ENCODE peak calls at places on chromosome 1, in ten cellular contexts. One of them, this sample, is unnamed.
A peak's percentile ranks its signal among the peaks of the same experiment; 100 is the strongest.

GRCh38 chr1:92653605-92654381 is 131.1 kb downstream of the EVI5 start:
- DNase-seq in fibroblast of lung: no peak
- DNase-seq in HAP-1: no peak
- DNase-seq in heart right ventricle: no peak
- DNase-seq in uterus: no peak
- DNase-seq in GM12878: no peak
- DNase-seq in cardiac muscle cell: no peak
- DNase-seq in Peyer's patch: no peak
- DNase-seq in tibial artery: no peak
- DNase-seq in colonic mucosa: no peak
- DNase-seq in this sample: no peak

GRCh38 chr1:246428542-246429308 is 78.4 kb downstream of the SMYD3 start:
- DNase-seq in fibroblast of lung: peak; percentile 92
- DNase-seq in tibial artery: no peak
- DNase-seq in colonic mucosa: no peak
- DNase-seq in GM12878: peak; percentile 40
- DNase-seq in Peyer's patch: no peak
- DNase-seq in cardiac muscle cell: no peak
- DNase-seq in HAP-1: no peak
- DNase-seq in heart right ventricle: no peak
- DNase-seq in uterus: no peak
- DNase-seq in this sample: peak; percentile 35

GRCh38 chr1:31715097-31715872 is 11.5 kb upstream of the COL16A1 start:
- DNase-seq in fibroblast of lung: peak; percentile 91
- DNase-seq in heart right ventricle: peak; percentile 96
- DNase-seq in GM12878: no peak
- DNase-seq in uterus: peak; percentile 98
- DNase-seq in HAP-1: peak; percentile 77
- DNase-seq in Peyer's patch: peak; percentile 96
- DNase-seq in tibial artery: peak; percentile 99
- DNase-seq in colonic mucosa: peak; percentile 97
- DNase-seq in cardiac muscle cell: peak; percentile 96
- DNase-seq in this sample: no peak

GRCh38 chr1:39167632-39168209 is 36.8 kb upstream of the MACF1 start:
- DNase-seq in Peyer's patch: no peak
- DNase-seq in fibroblast of lung: peak; percentile 54
- DNase-seq in colonic mucosa: no peak
- DNase-seq in tibial artery: no peak
- DNase-seq in uterus: no peak
- DNase-seq in HAP-1: no peak
- DNase-seq in GM12878: no peak
- DNase-seq in heart right ventricle: no peak
- DNase-seq in cardiac muscle cell: no peak
- DNase-seq in this sample: no peak

GRCh38 chr1:158116768-158117167 is 63.9 kb upstream of the CD1D start:
- DNase-seq in HAP-1: no peak
- DNase-seq in fibroblast of lung: no peak
- DNase-seq in Peyer's patch: no peak
- DNase-seq in uterus: no peak
- DNase-seq in cardiac muscle cell: no peak
- DNase-seq in colonic mucosa: no peak
- DNase-seq in tibial artery: no peak
- DNase-seq in heart right ventricle: no peak
- DNase-seq in GM12878: no peak
- DNase-seq in this sample: no peak

GRCh38 chr1:14822996-14823395 is 224.5 kb downstream of the KAZN start:
- DNase-seq in cardiac muscle cell: no peak
- DNase-seq in fibroblast of lung: no peak
- DNase-seq in Peyer's patch: no peak
- DNase-seq in tibial artery: no peak
- DNase-seq in HAP-1: no peak
- DNase-seq in colonic mucosa: no peak
- DNase-seq in uterus: no peak
- DNase-seq in GM12878: no peak
- DNase-seq in heart right ventricle: no peak
- DNase-seq in this sample: no peak

GRCh38 chr1:219174672-219175564 is 1.2 kb downstream of the LYPLAL1 start:
- DNase-seq in Peyer's patch: peak; percentile 52
- DNase-seq in uterus: peak; percentile 30
- DNase-seq in GM12878: peak; percentile 68
- DNase-seq in fibroblast of lung: peak; percentile 89
- DNase-seq in colonic mucosa: peak; percentile 19
- DNase-seq in heart right ventricle: peak; percentile 16
- DNase-seq in HAP-1: peak; percentile 15
- DNase-seq in tibial artery: peak; percentile 60
- DNase-seq in cardiac muscle cell: peak; percentile 23
- DNase-seq in this sample: no peak

GRCh38 chr1:92408825-92409224 is 77.9 kb downstream of the GFI1 start:
- DNase-seq in HAP-1: no peak
- DNase-seq in cardiac muscle cell: no peak
- DNase-seq in heart right ventricle: no peak
- DNase-seq in GM12878: no peak
- DNase-seq in fibroblast of lung: no peak
- DNase-seq in tibial artery: no peak
- DNase-seq in Peyer's patch: no peak
- DNase-seq in uterus: no peak
- DNase-seq in colonic mucosa: no peak
- DNase-seq in this sample: no peak

GRCh38 chr1:224340711-224341384 is 10.9 kb upstream of the NVL start:
- DNase-seq in cardiac muscle cell: no peak
- DNase-seq in Peyer's patch: peak; percentile 61
- DNase-seq in HAP-1: peak; percentile 52
- DNase-seq in fibroblast of lung: peak; percentile 3
- DNase-seq in tibial artery: no peak
- DNase-seq in uterus: no peak
- DNase-seq in GM12878: no peak
- DNase-seq in heart right ventricle: no peak
- DNase-seq in colonic mucosa: no peak
- DNase-seq in this sample: peak; percentile 28

GRCh38 chr1:59596432-59596831 is 218.3 kb upstream of the HOOK1 start:
- DNase-seq in uterus: no peak
- DNase-seq in cardiac muscle cell: no peak
- DNase-seq in colonic mucosa: no peak
- DNase-seq in GM12878: no peak
- DNase-seq in HAP-1: no peak
- DNase-seq in Peyer's patch: no peak
- DNase-seq in fibroblast of lung: peak; percentile 52
- DNase-seq in tibial artery: no peak
- DNase-seq in heart right ventricle: peak; percentile 33
- DNase-seq in this sample: no peak
- H3K4me1 ChIP-seq in uterus: no peaks in the 10 kb centered on the region
- H3K4me1 ChIP-seq in cardiac muscle cell: no peaks in the 10 kb centered on the region
- H3K4me1 ChIP-seq in colonic mucosa: peaks cover 8% of the 10 kb centered on the region
- H3K4me1 ChIP-seq in GM12878: no peaks in the 10 kb centered on the region
- H3K4me1 ChIP-seq in HAP-1: peaks cover 17% of the 10 kb centered on the region
- H3K4me1 ChIP-seq in Peyer's patch: no peaks in the 10 kb centered on the region
- H3K4me1 ChIP-seq in fibroblast of lung: peaks cover 6% of the 10 kb centered on the region
- H3K4me1 ChIP-seq in tibial artery: peaks cover 7% of the 10 kb centered on the region
- H3K4me1 ChIP-seq in heart right ventricle: peaks cover 17% of the 10 kb centered on the region
- H3K4me1 ChIP-seq in this sample: no peaks in the 10 kb centered on the region

GRCh38 chr1:20187103-20187812 is 940 bp upstream of the PLA2G2C start:
- DNase-seq in colonic mucosa: peak; percentile 83
- DNase-seq in HAP-1: no peak
- DNase-seq in GM12878: no peak
- DNase-seq in Peyer's patch: no peak
- DNase-seq in tibial artery: no peak
- DNase-seq in uterus: no peak
- DNase-seq in fibroblast of lung: no peak
- DNase-seq in cardiac muscle cell: no peak
- DNase-seq in heart right ventricle: no peak
- DNase-seq in this sample: peak; percentile 39

GRCh38 chr1:20187813-20188454 is 1.6 kb upstream of the PLA2G2C start:
- DNase-seq in heart right ventricle: no peak
- DNase-seq in colonic mucosa: no peak
- DNase-seq in tibial artery: no peak
- DNase-seq in cardiac muscle cell: no peak
- DNase-seq in Peyer's patch: no peak
- DNase-seq in fibroblast of lung: no peak
- DNase-seq in GM12878: no peak
- DNase-seq in uterus: peak; percentile 29
- DNase-seq in HAP-1: no peak
- DNase-seq in this sample: no peak

GRCh38 chr1:20190256-20190655 is 3.9 kb upstream of the PLA2G2C start:
- DNase-seq in GM12878: no peak
- DNase-seq in heart right ventricle: no peak
- DNase-seq in colonic mucosa: no peak
- DNase-seq in uterus: no peak
- DNase-seq in fibroblast of lung: no peak
- DNase-seq in tibial artery: no peak
- DNase-seq in HAP-1: no peak
- DNase-seq in Peyer's patch: no peak
- DNase-seq in cardiac muscle cell: no peak
- DNase-seq in this sample: no peak

GRCh38 chr1:20189664-20190063 is 3.3 kb upstream of the PLA2G2C start:
- DNase-seq in GM12878: no peak
- DNase-seq in fibroblast of lung: no peak
- DNase-seq in Peyer's patch: no peak
- DNase-seq in colonic mucosa: no peak
- DNase-seq in heart right ventricle: no peak
- DNase-seq in uterus: no peak
- DNase-seq in HAP-1: no peak
- DNase-seq in tibial artery: no peak
- DNase-seq in cardiac muscle cell: no peak
- DNase-seq in this sample: no peak

GRCh38 chr1:20188455-20188817 is 2.1 kb upstream of the PLA2G2C start:
- DNase-seq in HAP-1: no peak
- DNase-seq in cardiac muscle cell: no peak
- DNase-seq in tibial artery: no peak
- DNase-seq in heart right ventricle: no peak
- DNase-seq in GM12878: no peak
- DNase-seq in colonic mucosa: no peak
- DNase-seq in uterus: no peak
- DNase-seq in Peyer's patch: no peak
- DNase-seq in fibroblast of lung: no peak
- DNase-seq in this sample: no peak
- H3K27me3 ChIP-seq in HAP-1: peaks cover 48% of the 10 kb centered on the region
- H3K27me3 ChIP-seq in cardiac muscle cell: no peaks in the 10 kb centered on the region
- H3K27me3 ChIP-seq in tibial artery: peaks cover 85% of the 10 kb centered on the region
- H3K27me3 ChIP-seq in heart right ventricle: peaks cover 48% of the 10 kb centered on the region
- H3K27me3 ChIP-seq in GM12878: peaks cover 4% of the 10 kb centered on the region
- H3K27me3 ChIP-seq in colonic mucosa: no peaks in the 10 kb centered on the region
- H3K27me3 ChIP-seq in uterus: no peaks in the 10 kb centered on the region
- H3K27me3 ChIP-seq in Peyer's patch: no peaks in the 10 kb centered on the region
- H3K27me3 ChIP-seq in fibroblast of lung: peaks cover 36% of the 10 kb centered on the region
- H3K27me3 ChIP-seq in this sample: no peaks in the 10 kb centered on the region

GRCh38 chr1:155130272-155131006 is 2.8 kb downstream of the EFNA1 start:
- DNase-seq in uterus: no peak
- DNase-seq in cardiac muscle cell: peak; percentile 35
- DNase-seq in tibial artery: no peak
- DNase-seq in heart right ventricle: no peak
- DNase-seq in HAP-1: no peak
- DNase-seq in fibroblast of lung: no peak
- DNase-seq in colonic mucosa: no peak
- DNase-seq in Peyer's patch: no peak
- DNase-seq in GM12878: no peak
- DNase-seq in this sample: no peak
- H3K4me1 ChIP-seq in uterus: peaks cover 32% of the 10 kb centered on the region
- H3K4me1 ChIP-seq in cardiac muscle cell: peaks cover 32% of the 10 kb centered on the region
- H3K4me1 ChIP-seq in tibial artery: peaks cover 44% of the 10 kb centered on the region
- H3K4me1 ChIP-seq in heart right ventricle: peaks cover 89% of the 10 kb centered on the region
- H3K4me1 ChIP-seq in HAP-1: peaks cover 34% of the 10 kb centered on the region
- H3K4me1 ChIP-seq in fibroblast of lung: peaks cover 9% of the 10 kb centered on the region
- H3K4me1 ChIP-seq in colonic mucosa: peaks cover 20% of the 10 kb centered on the region
- H3K4me1 ChIP-seq in Peyer's patch: peaks cover 5% of the 10 kb centered on the region
- H3K4me1 ChIP-seq in GM12878: peaks cover 14% of the 10 kb centered on the region
- H3K4me1 ChIP-seq in this sample: peaks cover 42% of the 10 kb centered on the region

GRCh38 chr1:154749078-154749760 is 120.9 kb downstream of the KCNN3 start:
- DNase-seq in HAP-1: no peak
- DNase-seq in Peyer's patch: no peak
- DNase-seq in fibroblast of lung: no peak
- DNase-seq in tibial artery: no peak
- DNase-seq in cardiac muscle cell: no peak
- DNase-seq in GM12878: peak; percentile 28
- DNase-seq in uterus: no peak
- DNase-seq in heart right ventricle: no peak
- DNase-seq in colonic mucosa: no peak
- DNase-seq in this sample: peak; percentile 59
- H3K27me3 ChIP-seq in HAP-1: peaks cover 12% of the 10 kb centered on the region
- H3K27me3 ChIP-seq in Peyer's patch: no peaks in the 10 kb centered on the region
- H3K27me3 ChIP-seq in fibroblast of lung: peaks cover 39% of the 10 kb centered on the region
- H3K27me3 ChIP-seq in tibial artery: peaks cover 62% of the 10 kb centered on the region
- H3K27me3 ChIP-seq in cardiac muscle cell: no peaks in the 10 kb centered on the region
- H3K27me3 ChIP-seq in GM12878: no peaks in the 10 kb centered on the region
- H3K27me3 ChIP-seq in uterus: no peaks in the 10 kb centered on the region
- H3K27me3 ChIP-seq in heart right ventricle: no peaks in the 10 kb centered on the region
- H3K27me3 ChIP-seq in colonic mucosa: no peaks in the 10 kb centered on the region
- H3K27me3 ChIP-seq in this sample: no peaks in the 10 kb centered on the region

DNA sequence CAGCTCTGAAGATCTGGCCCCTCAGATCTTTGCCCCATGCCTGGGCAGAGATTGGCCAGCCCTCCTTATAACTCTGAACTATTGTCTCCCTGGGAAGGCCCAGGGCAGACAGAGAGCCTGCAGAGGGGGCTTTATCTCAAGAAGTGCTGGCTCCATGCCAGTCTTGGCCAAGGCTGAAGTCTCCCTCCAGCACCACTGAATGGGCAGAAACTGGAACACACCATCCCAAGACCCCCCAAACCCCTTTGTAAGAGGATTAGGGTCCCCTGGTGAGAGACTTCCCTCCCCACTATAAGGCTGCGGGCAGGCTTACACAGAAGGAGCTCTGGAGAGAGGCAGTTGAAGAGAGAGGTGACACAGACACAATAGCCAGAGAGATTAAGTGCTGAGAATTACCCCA is 97.1 kb downstream of the NAV1 start:
- DNase-seq in uterus: no peak
- DNase-seq in colonic mucosa: no peak
- DNase-seq in HAP-1: peak; percentile 22
- DNase-seq in fibroblast of lung: no peak
- DNase-seq in heart right ventricle: no peak
- DNase-seq in GM12878: no peak
- DNase-seq in cardiac muscle cell: peak; percentile 73
- DNase-seq in tibial artery: no peak
- DNase-seq in Peyer's patch: no peak
- DNase-seq in this sample: no peak
- H3K4me1 ChIP-seq in uterus: no peaks in the 10 kb centered on the region
- H3K4me1 ChIP-seq in colonic mucosa: peaks cover 5% of the 10 kb centered on the region
- H3K4me1 ChIP-seq in HAP-1: no peaks in the 10 kb centered on the region
- H3K4me1 ChIP-seq in fibroblast of lung: peaks cover 67% of the 10 kb centered on the region
- H3K4me1 ChIP-seq in heart right ventricle: peaks cover 94% of the 10 kb centered on the region
- H3K4me1 ChIP-seq in GM12878: no peaks in the 10 kb centered on the region
- H3K4me1 ChIP-seq in cardiac muscle cell: peaks cover 35% of the 10 kb centered on the region
- H3K4me1 ChIP-seq in tibial artery: peaks cover 8% of the 10 kb centered on the region
- H3K4me1 ChIP-seq in Peyer's patch: no peaks in the 10 kb centered on the region
- H3K4me1 ChIP-seq in this sample: no peaks in the 10 kb centered on the region